ENCODE peak calls at places on chromosomes 5 and 9, in four cellular contexts. One of them, this sample, is unnamed.

GRCh38 chr5:32342656-32343055 is 29.9 kb upstream of the MTMR12 start:
- DNase-seq in GM06990: no peak
- DNase-seq in lower lobe of right lung: no peak
- DNase-seq in neural crest cell: no peak
- DNase-seq in this sample: no peak

GRCh38 chr5:20575515-20575914 is 587.5 kb upstream of the CDH18 start:
- DNase-seq in GM06990: no peak
- DNase-seq in lower lobe of right lung: no peak
- DNase-seq in neural crest cell: no peak
- DNase-seq in this sample: no peak

GRCh38 chr5:1480806-1481205 is 35.6 kb upstream of the SLC6A3 start:
- DNase-seq in GM06990: no peak
- DNase-seq in lower lobe of right lung: no peak
- DNase-seq in neural crest cell: no peak
- DNase-seq in this sample: no peak

GRCh38 chr5:17365756-17366155 is 132.3 kb upstream of the TAF11L2 start:
- DNase-seq in GM06990: no peak
- DNase-seq in lower lobe of right lung: no peak
- DNase-seq in neural crest cell: no peak
- DNase-seq in this sample: no peak

GRCh38 chr5:65062684-65063083 is 294.0 kb downstream of the CWC27 start:
- DNase-seq in GM06990: no peak
- DNase-seq in lower lobe of right lung: no peak
- DNase-seq in neural crest cell: no peak
- DNase-seq in this sample: no peak

GRCh38 chr9:72305102-72305546 is 59.9 kb downstream of the ZFAND5 start:
- DNase-seq in GM06990: peak
- DNase-seq in lower lobe of right lung: peak
- DNase-seq in neural crest cell: no peak
- DNase-seq in this sample: peak

GRCh38 chr9:82202808-82203207 is 214.2 kb downstream of the SPATA31D1 start:
- DNase-seq in GM06990: no peak
- DNase-seq in lower lobe of right lung: no peak
- DNase-seq in neural crest cell: no peak
- DNase-seq in this sample: no peak

GRCh38 chr5:145830594-145830993 is 4.5 kb downstream of the PRELID2 start:
- DNase-seq in GM06990: no peak
- DNase-seq in lower lobe of right lung: no peak
- DNase-seq in neural crest cell: no peak
- DNase-seq in this sample: no peak

GRCh38 chr9:114513050-114513951 is 8.0 kb upstream of the WHRN start:
- DNase-seq in GM06990: no peak
- DNase-seq in lower lobe of right lung: no peak
- DNase-seq in neural crest cell: no peak
- DNase-seq in this sample: no peak

GRCh38 chr5:150508828-150509227 is 897 bp downstream of the NDST1 start:
- DNase-seq in GM06990: no peak
- DNase-seq in lower lobe of right lung: no peak
- DNase-seq in neural crest cell: no peak
- DNase-seq in this sample: no peak

GRCh38 chr9:131700076-131700475 is 39.8 kb downstream of the RAPGEF1 start:
- DNase-seq in GM06990: no peak
- DNase-seq in lower lobe of right lung: no peak
- DNase-seq in neural crest cell: no peak
- DNase-seq in this sample: no peak

GRCh38 chr5:56818409-56819026 is 3.2 kb downstream of the MAP3K1 start:
- DNase-seq in GM06990: no peak
- DNase-seq in lower lobe of right lung: no peak
- DNase-seq in neural crest cell: no peak
- DNase-seq in this sample: no peak
- TF ChIP-seq CTCF in GM06990: no peak
- TF ChIP-seq CTCF in lower lobe of right lung: no peak
- TF ChIP-seq CTCF in neural crest cell: peak
- TF ChIP-seq CTCF in this sample: no peak

GRCh38 chr9:33265211-33265885 is 499 bp downstream of the CHMP5 start:
- DNase-seq in GM06990: no peak
- DNase-seq in lower lobe of right lung: no peak
- DNase-seq in neural crest cell: no peak
- DNase-seq in this sample: no peak
- TF ChIP-seq CTCF in GM06990: no peak
- TF ChIP-seq CTCF in lower lobe of right lung: no peak
- TF ChIP-seq CTCF in neural crest cell: no peak
- TF ChIP-seq CTCF in this sample: no peak

GRCh38 chr5:148151872-148152271 is 16.5 kb upstream of the SPINK14 start:
- DNase-seq in GM06990: no peak
- DNase-seq in lower lobe of right lung: no peak
- DNase-seq in neural crest cell: no peak
- DNase-seq in this sample: no peak
- TF ChIP-seq CTCF in GM06990: no peak
- TF ChIP-seq CTCF in lower lobe of right lung: no peak
- TF ChIP-seq CTCF in neural crest cell: no peak
- TF ChIP-seq CTCF in this sample: no peak

GRCh38 chr5:9898319-9898718 is 268.2 kb upstream of the TAS2R1 start:
- DNase-seq in GM06990: no peak
- DNase-seq in lower lobe of right lung: no peak
- DNase-seq in neural crest cell: peak
- DNase-seq in this sample: no peak
- TF ChIP-seq CTCF in GM06990: peak
- TF ChIP-seq CTCF in lower lobe of right lung: peak
- TF ChIP-seq CTCF in neural crest cell: peak
- TF ChIP-seq CTCF in this sample: no peak